ENCODE peak calls at places on chromosomes 11 and 22, in seven cellular contexts. X is IMR-90, G is H1, V is mesendoderm, O is H9, N is mesenchymal stem cell, Y is trophoblast cell. J is an unnamed sample.

GRCh38 chr11:69317401-69318092 is 23.6 kb downstream of the MYEOV start:
- DNase-seq in X (peak; percentile 47), G (no peak), V (no peak), O (no peak), N (peak; percentile 33), Y (no peak), J (no peak)

GRCh38 chr22:24380220-24381218 is 46.9 kb upstream of the ADORA2A start:
- DNase-seq in X (no peak), G (no peak), V (no peak), O (no peak), N (no peak), Y (peak; percentile 89), J (no peak)

GRCh38 chr11:36328956-36329673 is 33.0 kb downstream of the PRR5L start:
- DNase-seq in X (no peak), G (no peak), V (no peak), O (no peak), N (no peak), Y (no peak), J (no peak)

GRCh38 chr11:63508009-63508408 is 2.1 kb downstream of the LGALS12 start:
- DNase-seq in X (no peak), G (no peak), V (peak; percentile 96), O (peak; percentile 88), N (no peak), Y (no peak), J (peak; percentile 20)

GRCh38 chr11:230431-230830 is 5.7 kb downstream of the SIRT3 start:
- DNase-seq in X (no peak), G (no peak), V (no peak), O (no peak), N (no peak), Y (no peak), J (no peak)

GRCh38 chr11:8577791-8578581 is 16.0 kb downstream of the STK33 start:
- DNase-seq in X (peak; percentile 43), G (no peak), V (no peak), O (no peak), N (peak; percentile 14), Y (peak; percentile 24), J (no peak)

GRCh38 chr22:26977741-26978140 is 320.4 kb downstream of the MIAT start:
- DNase-seq in X (no peak), G (no peak), V (no peak), O (no peak), N (no peak), Y (no peak), J (no peak)

GRCh38 chr11:69878927-69879733 is 59.9 kb upstream of the FGF3 start:
- DNase-seq in X (no peak), G (no peak), V (no peak), O (peak; percentile 20), N (no peak), Y (no peak), J (no peak)

GRCh38 chr11:68938816-68939582 is 35.3 kb downstream of the IGHMBP2 start:
- DNase-seq in X (no peak), G (no peak), V (no peak), O (no peak), N (no peak), Y (no peak), J (no peak)

GRCh38 chr22:50630376-50630775 is 2.4 kb upstream of the ARSA start:
- DNase-seq in X (no peak), G (no peak), V (no peak), O (no peak), N (no peak), Y (no peak), J (no peak)

GRCh38 chr11:35418282-35418846 is 994 bp downstream of the SLC1A2 start:
- DNase-seq in X (no peak), G (peak; percentile 72), V (peak; percentile 53), O (peak; percentile 72), N (peak; percentile 5), Y (peak; percentile 33), J (peak; percentile 3)

GRCh38 chr22:42287174-42287890 is 16.9 kb upstream of the TCF20 start:
- DNase-seq in X (no peak), G (no peak), V (no peak), O (no peak), N (no peak), Y (no peak), J (no peak)

GRCh38 chr11:32890843-32891656 is 1.6 kb upstream of the QSER1 start:
- DNase-seq in X (no peak), G (no peak), V (peak; percentile 56), O (peak; percentile 79), N (no peak), Y (peak; percentile 16), J (no peak)

GRCh38 chr11:129643031-129643721 is 172.5 kb upstream of the TMEM45B start:
- DNase-seq in X (peak; percentile 74), G (no peak), V (no peak), O (no peak), N (peak; percentile 87), Y (no peak), J (no peak)

GRCh38 chr22:30731658-30732057 is 37.0 kb downstream of the OSBP2 start:
- DNase-seq in X (no peak), G (no peak), V (no peak), O (no peak), N (no peak), Y (no peak), J (no peak)
- H3K4ac ChIP-seq in X (peak overlapping the region; percentile 23), G (no peak overlapping the region), V (no peak overlapping the region), O (no peak overlapping the region), N (no peak overlapping the region), Y (no peak overlapping the region), J (no peak overlapping the region)

DNA sequence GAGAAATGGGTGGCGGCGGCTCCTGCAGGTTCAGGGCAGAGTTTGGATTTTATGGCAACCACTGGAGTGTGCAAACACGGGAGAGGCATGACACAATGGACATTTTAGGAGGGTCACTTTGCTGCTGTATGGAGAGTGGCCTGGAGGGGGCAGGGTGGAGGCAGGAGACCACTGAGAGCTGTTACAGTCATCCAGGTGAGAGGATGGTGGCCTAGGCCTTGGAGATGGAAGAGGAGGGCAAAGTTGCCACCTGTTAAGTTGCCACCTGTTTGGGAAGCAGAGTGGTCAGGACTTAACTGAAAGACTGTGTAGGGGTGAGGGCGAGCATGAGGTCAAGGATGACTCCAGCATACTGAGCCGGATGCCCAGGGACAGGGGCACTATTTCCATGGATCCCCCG is 2.3 kb upstream of the RAD9A start:
- DNase-seq in X (no peak), G (peak; percentile 92), V (peak; percentile 67), O (peak; percentile 79), N (peak; percentile 40), Y (peak; percentile 69), J (no peak)
- H3K4ac ChIP-seq in X (no peak overlapping the region), G (no peak overlapping the region), V (no peak overlapping the region), O (no peak overlapping the region), N (no peak overlapping the region), Y (no peak overlapping the region), J (no peak overlapping the region)

GRCh38 chr22:31932863-31933262 is 11.5 kb upstream of the YWHAH start:
- DNase-seq in X (no peak), G (no peak), V (no peak), O (no peak), N (no peak), Y (no peak), J (no peak)
- H3K4ac ChIP-seq in X (no peak overlapping the region), G (no peak overlapping the region), V (no peak overlapping the region), O (no peak overlapping the region), N (no peak overlapping the region), Y (no peak overlapping the region), J (no peak overlapping the region)

GRCh38 chr11:73869234-73869949 is 7.3 kb downstream of the COA4 start:
- DNase-seq in X (peak; percentile 6), G (no peak), V (no peak), O (no peak), N (no peak), Y (no peak), J (no peak)

GRCh38 chr11:73866586-73866996 is 10.1 kb downstream of the COA4 start:
- DNase-seq in X (peak; percentile 93), G (no peak), V (peak; percentile 66), O (no peak), N (peak; percentile 97), Y (peak; percentile 55), J (no peak)

GRCh38 chr11:73866095-73866579 is 10.5 kb downstream of the COA4 start:
- DNase-seq in X (peak; percentile 69), G (no peak), V (no peak), O (no peak), N (no peak), Y (no peak), J (no peak)

GRCh38 chr11:73872746-73873412 is 3.8 kb downstream of the COA4 start:
- DNase-seq in X (no peak), G (no peak), V (no peak), O (no peak), N (no peak), Y (no peak), J (no peak)

GRCh38 chr11:73870261-73870660 is 6.4 kb downstream of the COA4 start:
- DNase-seq in X (no peak), G (no peak), V (no peak), O (no peak), N (no peak), Y (no peak), J (no peak)
- H3K4ac ChIP-seq in X (no peak overlapping the region), G (no peak overlapping the region), V (no peak overlapping the region), O (no peak overlapping the region), N (no peak overlapping the region), Y (no peak overlapping the region), J (no peak overlapping the region)

DNA sequence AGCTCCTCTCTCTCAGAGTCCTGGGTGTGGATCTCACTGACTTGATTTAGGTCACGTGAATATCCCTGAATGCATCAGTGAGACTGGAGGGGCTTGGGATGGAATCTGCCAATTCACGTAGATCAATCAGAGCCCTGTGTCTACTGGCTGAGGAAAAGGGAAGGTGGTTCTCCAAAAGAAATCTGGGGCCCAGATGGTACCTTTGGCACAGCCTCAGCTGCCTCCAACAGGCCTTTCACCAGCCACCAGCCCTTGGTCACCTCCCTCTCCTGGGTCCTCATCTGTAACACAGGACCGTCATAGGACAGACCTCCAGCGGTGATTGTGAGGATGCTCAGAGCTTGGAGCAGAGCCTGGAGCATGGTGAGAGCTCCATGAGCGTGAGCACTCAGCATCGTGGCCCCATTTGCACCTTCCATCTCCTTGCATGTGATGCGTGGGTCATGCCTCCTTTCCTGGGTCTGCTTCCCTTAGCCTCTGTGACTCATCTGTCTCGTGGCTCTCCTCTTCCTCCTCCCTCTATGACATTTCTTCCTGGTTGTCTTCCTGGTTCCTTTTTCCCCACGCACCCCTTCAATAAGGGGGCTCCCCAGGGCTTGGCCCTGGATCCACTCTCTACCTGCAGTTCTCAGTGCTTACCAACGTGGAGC is 7.5 kb upstream of the MIEF1 start:
- DNase-seq in X (peak; percentile 20), G (no peak), V (no peak), O (no peak), N (peak; percentile 35), Y (peak; percentile 32), J (no peak)
- H3K4ac ChIP-seq in X (peak overlapping the region; percentile 78), G (no peak overlapping the region), V (no peak overlapping the region), O (no peak overlapping the region), N (no peak overlapping the region), Y (no peak overlapping the region), J (no peak overlapping the region)

GRCh38 chr11:126917531-126918204 is 82.9 kb downstream of the KIRREL3 start:
- DNase-seq in X (peak; percentile 99), G (no peak), V (peak; percentile 78), O (peak; percentile 16), N (peak; percentile 89), Y (peak; percentile 96), J (no peak)

GRCh38 chr11:126919147-126919823 is 81.3 kb downstream of the KIRREL3 start:
- DNase-seq in X (no peak), G (no peak), V (no peak), O (no peak), N (no peak), Y (no peak), J (no peak)

GRCh38 chr11:126920833-126921232 is 79.7 kb downstream of the KIRREL3 start:
- DNase-seq in X (no peak), G (peak; percentile 50), V (peak; percentile 19), O (peak; percentile 28), N (no peak), Y (no peak), J (no peak)

GRCh38 chr11:126915430-126915829 is 85.1 kb downstream of the KIRREL3 start:
- DNase-seq in X (no peak), G (no peak), V (no peak), O (no peak), N (no peak), Y (no peak), J (no peak)

GRCh38 chr11:126918556-126918955 is 82.0 kb downstream of the KIRREL3 start:
- DNase-seq in X (peak; percentile 54), G (no peak), V (no peak), O (no peak), N (no peak), Y (no peak), J (no peak)
- H3K4ac ChIP-seq in X (peak overlapping the region; percentile 82), G (no peak overlapping the region), V (no peak overlapping the region), O (no peak overlapping the region), N (no peak overlapping the region), Y (no peak overlapping the region), J (no peak overlapping the region)

J was measured in neuronal stem cell.